ENCODE peak calls at places on chromosomes 6 and 20, in eight cellular contexts. S is HCT116, X is left ventricle myocardium inferior, J is A673, R is astrocyte of the spinal cord, B is brain microvascular endothelial cell, U is bronchial epithelial cell, F is choroid plexus epithelial cell. K is an unnamed sample.

GRCh38 chr20:34065260-34065659 is 46.8 kb downstream of the EIF2S2 start:
- DNase-seq in X (no peak), J (no peak), F (peak), S (no peak), R (peak), U (peak), B (no peak), K (no peak)

GRCh38 chr6:85124472-85125428 is 325.1 kb upstream of the NT5E start:
- DNase-seq in F (peak), S (peak), B (peak), U (peak), X (no peak), R (peak), J (peak), K (no peak)

GRCh38 chr6:49906511-49906910 is 40.2 kb upstream of the CRISP1 start:
- DNase-seq in B (no peak), X (no peak), S (no peak), J (no peak), F (no peak), U (no peak), R (no peak), K (no peak)

GRCh38 chr6:93017213-93017612 is 402.1 kb downstream of the EPHA7 start:
- DNase-seq in B (no peak), S (no peak), F (peak), R (peak), U (no peak), X (no peak), J (peak), K (peak)

GRCh38 chr6:3209114-3210023 is 18.1 kb downstream of the TUBB2B start:
- DNase-seq in R (peak), B (peak), S (peak), X (peak), F (peak), U (peak), J (peak), K (peak)

GRCh38 chr20:34022843-34023234 is 29.1 kb downstream of the RALY start:
- DNase-seq in X (no peak), B (no peak), R (no peak), J (no peak), S (no peak), F (no peak), U (no peak), K (no peak)

GRCh38 chr6:45434401-45434741 is 56.6 kb upstream of the SUPT3H start:
- DNase-seq in J (no peak), U (no peak), R (no peak), X (no peak), S (no peak), F (no peak), B (no peak), K (no peak)

GRCh38 chr6:170516783-170517616 is 36.1 kb downstream of the PSMB1 start:
- DNase-seq in R (peak), B (peak), X (no peak), F (peak), U (peak), S (peak), J (peak), K (peak)

GRCh38 chr6:6856538-6857523 is 250.9 kb upstream of the RREB1 start:
- DNase-seq in R (no peak), X (peak), J (peak), B (peak), S (no peak), U (peak), F (peak), K (peak)

GRCh38 chr20:62451970-62452369 is 23.8 kb downstream of the GATA5 start:
- DNase-seq in B (no peak), J (no peak), F (no peak), S (no peak), R (no peak), X (no peak), U (no peak), K (no peak)

GRCh38 chr20:62448038-62448437 is 20.7 kb upstream of the RBBP8NL start:
- DNase-seq in R (no peak), S (no peak), B (no peak), F (no peak), X (no peak), U (no peak), J (no peak), K (no peak)

GRCh38 chr20:62451156-62451767 is 23.9 kb upstream of the RBBP8NL start:
- DNase-seq in S (no peak), R (no peak), U (no peak), B (no peak), F (no peak), J (no peak), X (no peak), K (no peak)

GRCh38 chr20:62448788-62449187 is 21.4 kb upstream of the RBBP8NL start:
- DNase-seq in U (no peak), F (no peak), B (no peak), R (no peak), J (no peak), X (no peak), S (no peak), K (no peak)

DNA sequence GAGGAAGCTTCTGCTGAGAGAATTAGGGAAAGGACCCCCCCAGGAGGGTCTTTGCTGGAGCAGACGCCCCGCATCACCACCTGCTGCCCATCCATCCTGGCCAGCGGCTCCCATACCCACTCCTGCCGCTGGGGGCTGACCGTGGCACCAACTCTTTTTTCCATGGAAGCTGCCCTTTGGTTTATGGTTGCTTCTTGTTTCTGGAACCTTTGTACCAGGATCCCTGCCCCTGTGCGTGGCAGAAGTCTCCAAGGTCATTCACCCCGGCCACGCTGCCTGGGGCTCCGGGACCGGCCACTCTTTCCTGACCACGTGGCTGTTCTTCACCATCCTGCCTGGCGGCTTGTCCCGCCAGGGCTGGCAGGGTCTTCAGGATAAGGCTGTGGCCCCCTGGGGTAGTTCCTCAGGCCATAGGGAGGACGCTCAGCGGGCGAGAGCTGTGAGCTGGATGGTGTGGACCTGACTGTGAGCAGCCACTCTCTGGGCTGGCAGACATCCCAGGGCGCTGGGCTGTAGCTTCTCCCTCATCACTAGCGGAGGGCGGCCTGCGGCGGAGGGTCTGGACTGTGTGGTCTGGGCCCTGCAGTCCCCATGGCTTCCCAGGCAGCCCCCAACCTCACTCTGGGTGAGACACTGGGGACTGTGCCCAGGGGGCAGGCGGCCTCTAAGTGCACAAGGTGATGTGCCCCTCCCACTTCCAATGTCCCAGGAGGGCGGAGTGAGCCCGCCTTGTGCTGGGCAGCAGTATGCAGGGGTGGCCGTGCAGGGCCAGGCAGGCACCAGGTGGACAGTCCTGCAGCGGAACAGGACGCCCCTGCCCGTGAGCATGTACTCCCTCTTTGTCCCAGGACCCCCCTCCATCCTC is 22.8 kb upstream of the RBBP8NL start:
- DNase-seq in J (no peak), R (no peak), F (no peak), B (no peak), X (peak), U (no peak), S (no peak), K (no peak)
- TF ChIP-seq CTCF in J (peak), R (peak), F (peak), B (peak), X (no peak), U (no peak), S (peak), K (peak)

DNA sequence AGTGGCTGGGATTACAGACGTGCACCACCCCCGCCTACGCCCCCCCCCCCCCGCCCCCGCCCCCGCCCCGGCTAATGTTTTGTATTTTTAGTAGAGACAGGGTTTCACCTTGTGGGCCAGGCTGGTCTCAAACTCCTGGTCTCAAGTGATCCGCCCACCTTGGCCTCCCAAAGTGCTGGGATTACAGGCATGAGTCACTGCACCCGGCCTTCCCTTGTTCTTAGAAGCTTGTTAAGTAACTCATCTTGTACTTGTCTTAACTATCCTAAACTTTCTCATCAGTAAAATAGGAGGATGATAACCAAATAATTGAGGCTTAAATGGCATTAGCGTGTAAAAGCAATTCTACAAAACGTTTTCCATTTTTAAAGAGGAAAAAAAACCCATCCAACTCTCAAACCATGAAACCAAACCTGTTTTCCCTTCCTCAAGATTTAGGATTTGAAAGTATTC is 4.2 kb downstream of the CDYL start:
- DNase-seq in X (no peak), R (peak), F (peak), J (peak), S (no peak), U (peak), B (peak), K (peak)
- H3K4me3 ChIP-seq in X (no peak), R (no peak), F (no peak), J (no peak), S (no peak), U (no peak), B (no peak), K (no peak)

GRCh38 chr20:58213112-58213511 is 15.3 kb downstream of the ANKRD60 start:
- DNase-seq in R (no peak), U (no peak), B (no peak), X (no peak), F (peak), J (no peak), S (no peak), K (no peak)
- TF ChIP-seq CTCF in R (peak), U (peak), B (peak), X (no peak), F (peak), J (peak), S (peak), K (no peak)

GRCh38 chr6:87919001-87919400 is 128.6 kb upstream of the SPACA1 start:
- DNase-seq in R (no peak), B (no peak), J (no peak), S (no peak), F (no peak), X (no peak), U (no peak), K (no peak)

GRCh38 chr6:87919416-87919815 is 128.2 kb upstream of the SPACA1 start:
- DNase-seq in U (no peak), X (no peak), B (no peak), S (no peak), F (no peak), J (no peak), R (no peak), K (no peak)

GRCh38 chr6:87916446-87916845 is 131.2 kb upstream of the SPACA1 start:
- DNase-seq in B (no peak), X (no peak), S (no peak), F (no peak), J (no peak), U (no peak), R (no peak), K (no peak)

GRCh38 chr6:87918461-87918941 is 129.1 kb upstream of the SPACA1 start:
- DNase-seq in J (peak), S (no peak), R (no peak), B (no peak), F (no peak), X (no peak), U (peak), K (no peak)

GRCh38 chr6:87917861-87918260 is 129.8 kb upstream of the SPACA1 start:
- DNase-seq in R (no peak), U (no peak), X (no peak), S (no peak), B (no peak), J (no peak), F (no peak), K (no peak)
- H3K4me3 ChIP-seq in R (no peak), U (no peak), X (no peak), S (no peak), B (no peak), J (no peak), F (no peak), K (no peak)

GRCh38 chr6:34858681-34859080 is 29.2 kb downstream of the TAF11 start:
- DNase-seq in U (no peak), R (no peak), X (no peak), F (no peak), S (no peak), J (no peak), B (no peak), K (peak)
- TF ChIP-seq CTCF in U (no peak), R (peak), X (no peak), F (peak), S (peak), J (peak), B (peak), K (peak)

DNA sequence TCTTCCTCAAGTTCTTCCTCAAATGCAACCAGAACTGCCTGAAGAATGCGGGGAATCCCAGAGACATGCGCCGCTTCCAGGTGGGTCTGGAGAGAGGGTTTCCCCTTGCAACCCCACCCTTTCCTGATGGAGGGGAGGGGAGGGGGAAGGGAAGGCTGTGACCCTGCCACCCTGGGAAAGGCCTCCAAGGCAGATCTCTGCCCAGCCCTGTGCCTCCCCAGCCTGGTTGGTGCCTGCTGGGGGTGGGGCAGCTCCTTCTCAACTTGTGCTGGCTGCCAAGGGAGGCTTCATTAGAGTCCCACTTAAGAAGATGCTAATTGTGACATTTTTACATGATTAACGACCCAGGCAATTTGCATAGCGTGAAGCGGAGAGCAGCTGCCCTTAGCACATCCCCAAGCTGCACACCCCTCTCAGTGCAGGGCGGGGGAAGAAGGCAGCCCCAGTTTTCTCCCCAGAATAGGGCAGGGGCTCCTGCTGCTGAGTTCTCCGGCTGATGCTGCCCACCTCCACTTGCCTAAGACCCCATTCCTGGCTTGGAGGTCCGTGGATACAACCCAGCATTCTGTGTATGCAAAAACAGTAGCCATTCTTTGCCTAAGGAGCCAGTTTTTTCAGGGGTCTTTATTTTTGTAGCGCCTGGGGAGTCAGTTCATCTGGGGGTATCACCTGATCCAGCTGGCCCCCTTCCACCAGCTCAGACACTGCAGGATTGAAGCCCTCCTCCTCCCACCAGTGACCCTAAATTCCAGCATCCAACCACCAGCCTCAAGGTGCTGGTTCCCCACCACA is 51.7 kb downstream of the CPXM1 start:
- DNase-seq in J (no peak), B (no peak), X (no peak), S (no peak), F (no peak), R (no peak), U (no peak), K (peak)
- H3K4me3 ChIP-seq in J (no peak), B (no peak), X (no peak), S (no peak), F (no peak), R (no peak), U (no peak), K (no peak)

DNA sequence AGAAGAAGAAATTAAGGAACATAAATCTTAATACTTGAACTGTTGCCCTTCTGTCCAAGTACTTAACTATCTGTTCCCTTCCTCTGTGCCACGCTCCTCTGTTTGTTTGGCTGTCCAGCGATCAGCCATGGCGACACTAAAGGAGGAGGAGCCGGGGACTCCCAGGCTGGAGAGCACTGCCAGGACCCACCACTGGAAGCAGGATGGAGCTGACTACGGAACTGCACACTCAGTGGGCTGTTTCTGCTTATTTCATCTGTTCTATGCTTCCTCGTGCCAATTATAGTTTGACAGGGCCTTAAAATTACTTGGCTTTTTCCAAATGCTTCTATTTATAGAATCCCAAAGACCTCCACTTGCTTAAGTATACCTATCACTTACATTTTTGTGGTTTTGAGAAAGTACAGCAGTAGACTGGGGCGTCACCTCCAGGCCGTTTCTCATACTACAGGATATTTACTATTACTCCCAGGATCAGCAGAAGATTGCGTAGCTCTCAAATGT is 17.1 kb downstream of the IRF4 start:
- DNase-seq in F (peak), X (no peak), J (peak), S (peak), B (peak), U (peak), R (peak), K (peak)
- TF ChIP-seq CTCF in F (peak), X (peak), J (peak), S (peak), B (peak), U (peak), R (peak), K (peak)

DNA sequence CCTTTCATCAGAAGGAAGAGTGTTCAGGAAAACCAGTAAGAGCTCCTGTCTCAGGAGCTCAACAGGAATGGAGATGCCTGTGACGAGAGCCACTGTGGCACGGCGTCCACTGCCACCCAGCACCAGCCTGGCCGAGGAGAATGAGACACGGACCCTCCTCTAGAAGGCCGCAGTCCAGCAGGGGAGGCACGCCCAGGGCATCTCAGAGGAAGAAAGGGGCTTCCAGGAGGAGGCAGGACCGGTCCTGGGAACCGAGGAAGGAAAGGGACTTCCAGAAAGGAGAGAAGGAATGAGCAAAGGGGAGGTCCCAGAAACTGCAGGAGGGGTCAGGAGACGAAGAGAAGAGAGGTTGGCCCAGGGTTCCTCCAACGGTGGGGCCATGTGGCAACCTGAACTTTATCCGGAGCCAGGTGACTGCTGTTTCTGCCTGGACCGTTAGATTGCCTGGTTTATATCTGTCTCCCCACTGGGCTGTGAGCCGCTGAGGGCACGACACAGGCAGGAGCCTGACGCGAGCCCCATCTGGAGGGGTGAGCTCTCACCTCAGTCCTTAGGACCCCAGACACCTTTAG is 26.8 kb downstream of the BFSP1 start:
- DNase-seq in S (no peak), J (no peak), R (no peak), U (no peak), F (no peak), X (no peak), B (no peak), K (peak)
- H3K4me3 ChIP-seq in S (peak), J (peak), R (no peak), U (no peak), F (peak), X (peak), B (peak), K (no peak)